ENCODE peak calls at places on chromosome 9, in nine cellular contexts. One of them, this sample, is unnamed.

GRCh38 chr9:2291980-2292704 is 277.0 kb downstream of the SMARCA2 start:
- DNase-seq in left ventricle myocardium superior: no peak
- DNase-seq in NCI-H2029: peak; percentile 83
- DNase-seq in C1 segment of cervical spinal cord: no peak
- DNase-seq in AG20443: peak; percentile 51
- DNase-seq in HepG2: no peak
- DNase-seq in SIG-M5: no peak
- DNase-seq in NCI-H345: peak; percentile 98
- DNase-seq in activated T-cell treated with anti-CD3 and anti-CD28 coated beads, Interleukin-2, amount 50 U/mL, for 24 hours: no peak
- DNase-seq in this sample: peak; percentile 17

GRCh38 chr9:111799506-111799905 is 4.8 kb upstream of the SHOC1 start:
- DNase-seq in NCI-H345: no peak
- DNase-seq in left ventricle myocardium superior: no peak
- DNase-seq in NCI-H2029: no peak
- DNase-seq in activated T-cell treated with anti-CD3 and anti-CD28 coated beads, Interleukin-2, amount 50 U/mL, for 24 hours: no peak
- DNase-seq in C1 segment of cervical spinal cord: no peak
- DNase-seq in AG20443: no peak
- DNase-seq in SIG-M5: no peak
- DNase-seq in HepG2: no peak
- DNase-seq in this sample: no peak

GRCh38 chr9:6788175-6789016 is 30.6 kb downstream of the KDM4C start:
- DNase-seq in NCI-H345: no peak
- DNase-seq in AG20443: peak; percentile 80
- DNase-seq in NCI-H2029: no peak
- DNase-seq in SIG-M5: no peak
- DNase-seq in activated T-cell treated with anti-CD3 and anti-CD28 coated beads, Interleukin-2, amount 50 U/mL, for 24 hours: no peak
- DNase-seq in HepG2: peak; percentile 94
- DNase-seq in C1 segment of cervical spinal cord: no peak
- DNase-seq in left ventricle myocardium superior: no peak
- DNase-seq in this sample: peak; percentile 76

GRCh38 chr9:117278020-117278419 is 136.8 kb downstream of the ASTN2 start:
- DNase-seq in left ventricle myocardium superior: no peak
- DNase-seq in C1 segment of cervical spinal cord: no peak
- DNase-seq in SIG-M5: no peak
- DNase-seq in AG20443: no peak
- DNase-seq in NCI-H2029: peak; percentile 37
- DNase-seq in NCI-H345: no peak
- DNase-seq in activated T-cell treated with anti-CD3 and anti-CD28 coated beads, Interleukin-2, amount 50 U/mL, for 24 hours: no peak
- DNase-seq in HepG2: no peak
- DNase-seq in this sample: no peak

GRCh38 chr9:135520916-135521607 is at the start of gene LCN1:
- DNase-seq in SIG-M5: no peak
- DNase-seq in NCI-H345: no peak
- DNase-seq in NCI-H2029: no peak
- DNase-seq in activated T-cell treated with anti-CD3 and anti-CD28 coated beads, Interleukin-2, amount 50 U/mL, for 24 hours: peak; percentile 5
- DNase-seq in HepG2: no peak
- DNase-seq in C1 segment of cervical spinal cord: no peak
- DNase-seq in left ventricle myocardium superior: no peak
- DNase-seq in AG20443: no peak
- DNase-seq in this sample: no peak

GRCh38 chr9:109171926-109172325 is 4.9 kb upstream of the FRRS1L start:
- DNase-seq in HepG2: no peak
- DNase-seq in left ventricle myocardium superior: no peak
- DNase-seq in C1 segment of cervical spinal cord: no peak
- DNase-seq in NCI-H345: no peak
- DNase-seq in NCI-H2029: no peak
- DNase-seq in AG20443: peak; percentile 53
- DNase-seq in SIG-M5: no peak
- DNase-seq in activated T-cell treated with anti-CD3 and anti-CD28 coated beads, Interleukin-2, amount 50 U/mL, for 24 hours: no peak
- DNase-seq in this sample: no peak

GRCh38 chr9:81825831-81826540 is 102.2 kb upstream of the SPATA31D4 start:
- DNase-seq in SIG-M5: no peak
- DNase-seq in activated T-cell treated with anti-CD3 and anti-CD28 coated beads, Interleukin-2, amount 50 U/mL, for 24 hours: no peak
- DNase-seq in HepG2: no peak
- DNase-seq in left ventricle myocardium superior: no peak
- DNase-seq in NCI-H345: no peak
- DNase-seq in NCI-H2029: no peak
- DNase-seq in AG20443: no peak
- DNase-seq in C1 segment of cervical spinal cord: no peak
- DNase-seq in this sample: no peak

GRCh38 chr9:133921866-133922265 is 70.3 kb downstream of the VAV2 start:
- DNase-seq in NCI-H2029: no peak
- DNase-seq in activated T-cell treated with anti-CD3 and anti-CD28 coated beads, Interleukin-2, amount 50 U/mL, for 24 hours: no peak
- DNase-seq in HepG2: no peak
- DNase-seq in SIG-M5: no peak
- DNase-seq in AG20443: no peak
- DNase-seq in left ventricle myocardium superior: no peak
- DNase-seq in C1 segment of cervical spinal cord: no peak
- DNase-seq in NCI-H345: no peak
- DNase-seq in this sample: no peak